ENCODE peak calls at places on chromosomes 11 and 22, in four cellular contexts. One of them, this sample, is unnamed.
A peak's percentile ranks its signal among the peaks of the same experiment; 100 is the strongest.

GRCh38 chr11:72655014-72655413 is 19.2 kb downstream of the PDE2A start:
- DNase-seq in GM12878: no peak
- DNase-seq in HepG2: no peak
- DNase-seq in K562: no peak
- DNase-seq in this sample: no peak

GRCh38 chr22:30393322-30393680 is 3.5 kb upstream of the SEC14L2 start:
- DNase-seq in K562: no peak
- DNase-seq in GM12878: no peak
- DNase-seq in HepG2: no peak
- DNase-seq in this sample: no peak

GRCh38 chr11:34313099-34313517 is 44.7 kb downstream of the ABTB2 start:
- DNase-seq in GM12878: peak; percentile 40
- DNase-seq in K562: no peak
- DNase-seq in HepG2: no peak
- DNase-seq in this sample: no peak

GRCh38 chr11:34269031-34269430 is 88.8 kb downstream of the ABTB2 start:
- DNase-seq in K562: no peak
- DNase-seq in GM12878: no peak
- DNase-seq in HepG2: no peak
- DNase-seq in this sample: no peak

GRCh38 chr11:74819400-74819799 is 70.8 kb downstream of the RNF169 start:
- DNase-seq in HepG2: peak; percentile 56
- DNase-seq in GM12878: no peak
- DNase-seq in K562: no peak
- DNase-seq in this sample: no peak

GRCh38 chr22:28670691-28671261 is 8.9 kb downstream of the TTC28 start:
- DNase-seq in K562: no peak
- DNase-seq in HepG2: no peak
- DNase-seq in GM12878: no peak
- DNase-seq in this sample: no peak

GRCh38 chr11:8338138-8338537 is 74.5 kb upstream of the LMO1 start:
- DNase-seq in K562: peak; percentile 74
- DNase-seq in GM12878: no peak
- DNase-seq in HepG2: peak; percentile 18
- DNase-seq in this sample: peak; percentile 79

GRCh38 chr11:68120212-68121066 is 749 bp downstream of the CHKA start:
- DNase-seq in GM12878: peak; percentile 32
- DNase-seq in HepG2: peak; percentile 47
- DNase-seq in K562: peak; percentile 52
- DNase-seq in this sample: peak; percentile 39

GRCh38 chr11:85694385-85694980 is 8.5 kb upstream of the CCDC89 start:
- DNase-seq in GM12878: no peak
- DNase-seq in HepG2: peak; percentile 20
- DNase-seq in K562: peak; percentile 21
- DNase-seq in this sample: peak; percentile 21

GRCh38 chr22:50599816-50600454 is 658 bp upstream of the MAPK8IP2 start:
- DNase-seq in HepG2: peak; percentile 9
- DNase-seq in K562: peak; percentile 82
- DNase-seq in GM12878: no peak
- DNase-seq in this sample: peak; percentile 74

GRCh38 chr11:70539360-70540095 is 141.2 kb downstream of the CTTN start:
- DNase-seq in K562: no peak
- DNase-seq in HepG2: no peak
- DNase-seq in GM12878: no peak
- DNase-seq in this sample: no peak

GRCh38 chr22:43164636-43165035 is 13.3 kb downstream of the TSPO start:
- DNase-seq in GM12878: no peak
- DNase-seq in K562: no peak
- DNase-seq in HepG2: no peak
- DNase-seq in this sample: no peak

GRCh38 chr11:85752890-85753581 is 57.9 kb downstream of the SYTL2 start:
- DNase-seq in K562: no peak
- DNase-seq in HepG2: no peak
- DNase-seq in GM12878: no peak
- DNase-seq in this sample: no peak

GRCh38 chr11:58028687-58029411 is 1.9 kb upstream of the OR6Q1 start:
- DNase-seq in HepG2: no peak
- DNase-seq in GM12878: no peak
- DNase-seq in K562: no peak
- DNase-seq in this sample: no peak

GRCh38 chr22:27267145-27267544 is 534.4 kb downstream of the MN1 start:
- DNase-seq in GM12878: no peak
- DNase-seq in K562: no peak
- DNase-seq in HepG2: no peak
- DNase-seq in this sample: no peak

GRCh38 chr11:13169709-13170108 is 107.9 kb upstream of the BMAL1 start:
- DNase-seq in K562: no peak
- DNase-seq in HepG2: no peak
- DNase-seq in GM12878: no peak
- DNase-seq in this sample: no peak

GRCh38 chr11:114159320-114159719 is 99.8 kb downstream of the ZBTB16 start:
- DNase-seq in HepG2: no peak
- DNase-seq in GM12878: no peak
- DNase-seq in K562: no peak
- DNase-seq in this sample: no peak

GRCh38 chr11:114161486-114162250 is 102.2 kb downstream of the ZBTB16 start:
- DNase-seq in HepG2: no peak
- DNase-seq in GM12878: no peak
- DNase-seq in K562: no peak
- DNase-seq in this sample: no peak

GRCh38 chr11:114159802-114160588 is 100.5 kb downstream of the ZBTB16 start:
- DNase-seq in K562: peak; percentile 91
- DNase-seq in GM12878: peak; percentile 34
- DNase-seq in HepG2: peak; percentile 80
- DNase-seq in this sample: peak; percentile 84

GRCh38 chr11:114162719-114163123 is 103.2 kb downstream of the ZBTB16 start:
- DNase-seq in GM12878: no peak
- DNase-seq in K562: no peak
- DNase-seq in HepG2: no peak
- DNase-seq in this sample: peak; percentile 61

DNA sequence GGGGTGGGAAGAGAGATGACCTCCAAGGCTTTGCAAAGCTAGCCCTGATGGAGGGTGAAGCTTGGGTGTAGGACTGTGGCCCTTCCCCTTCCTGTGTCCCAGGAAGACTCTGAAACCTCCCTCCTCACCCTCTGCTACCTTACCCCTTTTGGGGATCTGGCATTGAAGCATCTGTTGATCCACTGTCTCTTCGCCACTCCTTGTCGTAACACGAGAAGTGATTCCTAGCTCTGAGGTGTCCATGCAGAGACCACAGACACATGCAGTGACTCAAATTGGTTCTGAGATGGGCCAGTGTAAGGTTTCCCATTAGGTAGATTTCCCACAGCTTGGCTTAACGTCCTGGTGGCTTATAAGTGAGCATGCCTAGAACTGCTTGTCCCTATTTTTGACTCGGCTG is 101.4 kb downstream of the ZBTB16 start:
- DNase-seq in K562: no peak
- DNase-seq in GM12878: no peak
- DNase-seq in HepG2: no peak
- DNase-seq in this sample: no peak
- TF ChIP-seq FOXM1 in K562: no peak
- TF ChIP-seq FOXM1 in GM12878: no peak
- TF ChIP-seq FOXM1 in HepG2: no peak
- TF ChIP-seq FOXM1 in this sample: no peak

DNA sequence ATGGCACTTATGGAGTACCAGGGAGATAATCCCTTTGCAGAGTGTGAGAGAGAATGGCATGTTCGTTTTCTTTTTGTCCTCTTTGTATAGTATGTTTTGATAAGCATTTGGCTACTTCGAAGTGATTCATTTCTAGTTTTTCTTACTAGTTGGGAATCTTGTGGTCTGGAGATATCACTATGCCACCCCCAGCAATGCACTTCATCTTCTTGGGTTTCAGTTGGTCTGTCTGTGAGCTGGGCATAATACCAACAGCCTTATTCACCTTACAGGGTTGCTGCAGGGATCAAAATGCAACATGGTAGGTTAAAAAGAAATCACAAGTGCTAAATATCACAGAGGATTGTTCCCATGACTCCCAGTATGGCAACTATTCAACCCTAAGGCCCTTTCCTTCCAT is 387.8 kb upstream of the CADM1 start:
- DNase-seq in K562: no peak
- DNase-seq in GM12878: no peak
- DNase-seq in HepG2: no peak
- DNase-seq in this sample: no peak
- TF ChIP-seq FOXK2 in K562: no peak
- TF ChIP-seq FOXK2 in GM12878: no peak
- TF ChIP-seq FOXK2 in HepG2: no peak
- TF ChIP-seq FOXK2 in this sample: no peak

DNA sequence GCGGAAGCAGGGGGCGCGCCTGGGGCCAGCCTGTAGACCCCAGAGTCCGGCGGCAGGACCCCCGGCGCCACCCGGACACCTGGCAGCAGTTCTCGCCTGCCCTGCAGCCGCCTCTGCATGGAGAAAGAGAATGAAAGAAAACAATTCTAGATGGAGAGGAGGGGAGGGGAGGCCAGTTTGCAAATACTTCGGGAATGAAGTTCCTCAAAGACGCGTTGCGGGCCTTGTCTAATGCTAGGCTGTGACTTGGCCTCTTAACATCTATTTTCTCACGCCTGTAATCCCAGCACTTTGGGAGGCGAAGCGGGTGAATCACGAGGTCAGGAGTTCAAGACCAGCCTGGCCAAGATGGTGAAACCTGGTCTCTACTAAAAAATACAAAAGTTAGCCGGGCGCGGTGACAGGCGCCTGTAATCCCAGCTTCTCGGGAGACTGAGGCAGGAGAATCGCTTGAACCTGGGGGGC is 2.1 kb upstream of the BARX2 start:
- DNase-seq in GM12878: no peak
- DNase-seq in HepG2: no peak
- DNase-seq in K562: no peak
- DNase-seq in this sample: no peak
- TF ChIP-seq FOXM1 in GM12878: no peak
- TF ChIP-seq FOXM1 in HepG2: no peak
- TF ChIP-seq FOXM1 in K562: no peak
- TF ChIP-seq FOXM1 in this sample: no peak

GRCh38 chr11:2129323-2129698 is 9.9 kb downstream of the IGF2 start:
- DNase-seq in HepG2: no peak
- DNase-seq in GM12878: no peak
- DNase-seq in K562: no peak
- DNase-seq in this sample: no peak

GRCh38 chr11:2126520-2127085 is 12.6 kb downstream of the IGF2 start:
- DNase-seq in HepG2: no peak
- DNase-seq in GM12878: no peak
- DNase-seq in K562: no peak
- DNase-seq in this sample: no peak

GRCh38 chr11:2128102-2128511 is 11.1 kb downstream of the IGF2 start:
- DNase-seq in GM12878: no peak
- DNase-seq in HepG2: no peak
- DNase-seq in K562: no peak
- DNase-seq in this sample: no peak

GRCh38 chr11:2128512-2129322 is 10.5 kb downstream of the IGF2 start:
- DNase-seq in HepG2: peak; percentile 35
- DNase-seq in GM12878: no peak
- DNase-seq in K562: no peak
- DNase-seq in this sample: no peak

DNA sequence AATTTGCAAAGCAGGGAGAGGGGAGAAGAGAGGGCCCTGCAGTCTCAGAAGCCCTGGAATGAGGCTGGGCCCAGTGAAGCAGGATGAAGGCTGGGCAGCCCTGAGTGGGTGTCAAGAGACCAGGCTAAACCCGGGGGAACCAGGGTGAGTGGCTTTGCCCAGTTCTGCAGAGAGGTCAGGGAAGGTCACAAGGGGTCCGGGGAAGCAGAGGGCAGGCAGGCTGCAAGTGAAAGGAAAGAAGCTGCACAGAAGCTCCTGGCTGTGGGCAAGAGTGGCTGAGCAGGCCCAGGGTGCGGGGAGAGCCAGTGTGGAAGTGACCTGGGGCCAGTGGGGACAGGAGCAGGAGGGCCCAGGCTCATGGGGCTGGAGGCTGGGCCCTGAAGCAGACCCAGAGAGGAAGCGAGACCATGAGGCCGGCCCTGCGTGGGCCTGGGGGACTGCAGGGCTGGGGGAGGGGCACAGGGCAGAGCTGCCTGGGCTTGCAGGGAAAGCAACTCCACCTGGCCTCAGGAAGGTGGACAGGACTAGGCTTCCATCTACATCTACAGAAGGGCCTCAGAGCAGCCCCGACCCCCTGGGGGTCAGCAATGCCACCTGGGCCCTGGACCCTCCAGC is 11.7 kb downstream of the IGF2 start:
- DNase-seq in K562: no peak
- DNase-seq in GM12878: no peak
- DNase-seq in HepG2: no peak
- DNase-seq in this sample: no peak
- TF ChIP-seq FOXK2 in K562: no peak
- TF ChIP-seq FOXK2 in GM12878: no peak
- TF ChIP-seq FOXK2 in HepG2: no peak
- TF ChIP-seq FOXK2 in this sample: no peak

DNA sequence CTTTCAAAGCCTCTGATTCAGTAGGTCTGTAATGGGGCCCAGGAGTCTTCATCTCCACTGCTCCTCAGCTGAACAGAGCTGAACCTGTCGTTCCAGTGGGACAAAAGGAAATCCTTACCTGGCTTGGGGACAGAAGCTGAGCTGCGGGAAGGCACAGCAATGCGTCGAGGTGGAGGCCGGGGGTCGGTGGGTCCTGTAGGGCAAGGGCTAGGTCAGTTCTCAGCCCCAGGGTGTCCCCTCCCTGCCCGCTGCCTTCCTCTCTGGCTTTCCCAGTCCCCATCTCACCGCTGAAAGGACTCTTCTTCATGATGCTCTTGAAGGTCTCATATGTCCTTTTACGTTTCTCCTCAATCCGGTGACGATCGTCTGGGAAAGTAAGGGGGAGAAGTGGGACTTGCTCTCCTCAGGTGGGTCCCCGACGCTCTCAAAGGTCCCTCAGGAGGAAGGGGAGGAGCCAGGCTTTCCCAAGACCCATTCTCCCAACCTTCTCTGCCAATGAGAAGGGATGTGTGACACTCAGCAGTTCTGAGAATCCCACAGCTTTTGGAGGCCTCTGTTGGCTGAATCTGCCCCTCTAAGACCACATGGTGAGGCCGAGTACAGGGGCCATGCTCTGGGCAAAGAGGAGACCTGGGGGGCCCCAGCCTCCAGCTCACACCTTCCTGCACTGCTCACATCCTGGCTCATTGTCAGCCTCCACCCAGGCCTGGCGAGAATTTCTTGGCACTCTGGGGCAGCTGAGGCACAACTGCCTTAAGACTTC is 7.0 kb downstream of the RELA start:
- DNase-seq in K562: no peak
- DNase-seq in HepG2: no peak
- DNase-seq in GM12878: no peak
- DNase-seq in this sample: no peak
- TF ChIP-seq FOXM1 in K562: no peak
- TF ChIP-seq FOXM1 in HepG2: no peak
- TF ChIP-seq FOXM1 in GM12878: no peak
- TF ChIP-seq FOXM1 in this sample: no peak